ENCODE peak calls at places on chromosomes 7 and 10, in ten cellular contexts. T is DND-41; F is activated CD8-positive, alpha-beta T cell treated with anti-CD3 and anti-CD28 coated beads for 36 hours; X is Panc1; I is right lobe of liver; S is foreskin keratinocyte; M is HCT116; U is A549; Z is mucosa of descending colon; V is gastrocnemius medialis. A is an unnamed sample.

GRCh38 chr10:34292178-34292565 is 522.9 kb downstream of the PARD3 start:
- ATAC-seq in M (no peak), F (no peak), I (no peak), X (no peak), V (no peak), T (no peak), Z (no peak), S (no peak), U (no peak), A (no peak)

GRCh38 chr10:51389415-51390342 is 309.7 kb downstream of the CSTF2T start:
- ATAC-seq in M (peak), V (peak), I (peak), S (peak), U (no peak), X (no peak), F (peak), Z (peak), T (peak), A (peak)

GRCh38 chr7:14579971-14580370 is 322.6 kb downstream of the DGKB start:
- ATAC-seq in X (no peak), V (no peak), F (no peak), U (no peak), Z (peak), I (no peak), M (no peak), T (no peak), S (no peak), A (no peak)

GRCh38 chr7:128053991-128054390 is 22.8 kb upstream of the LRRC4 start:
- ATAC-seq in M (peak), S (no peak), V (no peak), U (no peak), Z (no peak), X (peak), F (no peak), T (no peak), I (no peak), A (no peak)

GRCh38 chr10:114017266-114017665 is 26.4 kb upstream of the ADRB1 start:
- ATAC-seq in S (no peak), T (no peak), F (no peak), I (no peak), M (no peak), V (no peak), X (no peak), U (no peak), Z (no peak), A (no peak)

GRCh38 chr7:152887779-152888178 is 128.2 kb downstream of the ACTR3B start:
- ATAC-seq in U (no peak), Z (no peak), I (no peak), X (no peak), T (no peak), V (no peak), S (no peak), F (no peak), M (no peak), A (no peak)

GRCh38 chr7:20290505-20291111 is 40.1 kb upstream of the ITGB8 start:
- ATAC-seq in F (no peak), M (no peak), Z (no peak), I (no peak), X (no peak), S (no peak), T (no peak), U (no peak), V (no peak), A (no peak)

GRCh38 chr10:69333205-69333604 is 54.9 kb downstream of the HK1 start:
- ATAC-seq in M (peak), T (no peak), S (peak), Z (peak), F (no peak), X (peak), U (no peak), V (peak), I (no peak), A (peak)

GRCh38 chr10:114773197-114773532 is 48.4 kb upstream of the FHIP2A start:
- ATAC-seq in I (no peak), U (no peak), S (no peak), Z (no peak), T (no peak), M (no peak), F (no peak), X (no peak), V (no peak), A (no peak)

GRCh38 chr7:107480932-107481331 is 11.1 kb downstream of the GPR22 start:
- ATAC-seq in T (no peak), Z (no peak), S (no peak), V (no peak), X (no peak), F (no peak), M (no peak), U (no peak), I (no peak), A (no peak)

GRCh38 chr7:88835147-88835728 is 39.7 kb upstream of the TEX47 start:
- ATAC-seq in M (no peak), T (peak), F (no peak), Z (no peak), X (no peak), S (peak), I (peak), U (peak), V (no peak), A (no peak)

GRCh38 chr7:51045319-51046102 is 262.8 kb upstream of the GRB10 start:
- ATAC-seq in T (no peak), S (peak), I (no peak), V (no peak), M (peak), Z (peak), F (no peak), U (peak), X (peak), A (no peak)

GRCh38 chr7:132654150-132654549 is 77.9 kb upstream of the PLXNA4 start:
- ATAC-seq in U (no peak), X (no peak), T (no peak), I (no peak), Z (peak), V (no peak), F (peak), M (peak), S (no peak), A (no peak)

GRCh38 chr10:91901784-91902677 is 7.3 kb downstream of the FGFBP3 start:
- ATAC-seq in X (peak), I (peak), F (peak), S (peak), Z (peak), U (peak), M (peak), V (peak), T (peak), A (peak)

GRCh38 chr7:131829911-131830310 is 273.5 kb upstream of the PODXL start:
- ATAC-seq in U (peak), F (no peak), Z (no peak), T (no peak), I (peak), S (peak), M (peak), X (peak), V (no peak), A (no peak)

GRCh38 chr7:47580811-47581331 is 1.0 kb downstream of the TNS3 start:
- ATAC-seq in Z (peak), F (no peak), T (no peak), V (no peak), M (no peak), I (peak), U (peak), S (no peak), X (peak), A (no peak)

GRCh38 chr7:47582748-47583740 is 1.1 kb upstream of the TNS3 start:
- ATAC-seq in X (no peak), M (no peak), I (no peak), F (no peak), S (no peak), T (no peak), Z (no peak), U (no peak), V (peak), A (peak)

GRCh38 chr7:47581442-47581820 is 480 bp downstream of the TNS3 start:
- ATAC-seq in S (peak), X (peak), U (peak), Z (peak), I (peak), M (peak), V (no peak), F (no peak), T (no peak), A (peak)

GRCh38 chr7:47580175-47580701 is 1.7 kb downstream of the TNS3 start:
- ATAC-seq in V (no peak), X (peak), T (no peak), F (no peak), M (no peak), Z (peak), I (peak), S (no peak), U (no peak), A (no peak)

GRCh38 chr7:47581821-47582747 is at the start of gene TNS3:
- ATAC-seq in Z (peak), X (peak), I (peak), V (peak), T (no peak), F (no peak), M (peak), S (peak), U (peak), A (peak)
- TF ChIP-seq CTCF in Z (peak), X (peak), I (peak), V (peak), T (no peak), F (no peak), M (no peak), S (peak), U (peak), A (peak)

DNA sequence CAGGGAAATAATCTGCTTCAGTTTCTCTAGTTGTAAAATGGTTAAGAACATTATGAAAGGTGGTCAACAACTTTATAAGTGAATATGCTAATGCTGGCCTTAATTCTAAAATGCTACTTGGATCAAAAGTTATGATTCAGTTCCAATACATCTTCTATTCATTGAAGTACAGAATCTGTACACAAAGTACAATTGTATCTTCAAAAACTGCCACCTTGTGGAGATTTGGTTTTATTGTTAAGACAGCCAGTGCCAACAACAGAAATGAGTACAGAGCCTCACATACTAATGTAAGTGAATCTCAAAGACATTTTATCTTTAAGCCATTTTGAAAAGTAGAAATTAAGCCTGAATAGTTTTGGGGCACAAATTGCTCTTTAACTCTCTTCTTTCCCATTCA is 194.0 kb downstream of the CFTR start:
- ATAC-seq in U (peak), X (no peak), V (no peak), S (peak), F (no peak), T (peak), M (peak), Z (peak), I (peak), A (no peak)
- TF ChIP-seq CTCF in U (peak), X (peak), V (no peak), S (peak), F (no peak), T (peak), M (peak), Z (no peak), I (peak), A (peak)

GRCh38 chr7:133789951-133790350 is 337.2 kb upstream of the LRGUK start:
- ATAC-seq in X (no peak), S (no peak), T (no peak), I (no peak), F (no peak), V (no peak), U (no peak), M (no peak), Z (no peak), A (no peak)
- TF ChIP-seq CTCF in X (no peak), S (no peak), T (no peak), I (no peak), F (no peak), V (no peak), U (no peak), M (no peak), Z (no peak), A (no peak)

GRCh38 chr10:110209926-110210662 is 2.7 kb downstream of the MXI1 start:
- ATAC-seq in T (peak), X (no peak), U (peak), I (peak), M (peak), F (peak), V (peak), Z (peak), S (peak), A (peak)
- TF ChIP-seq CTCF in T (no peak), X (no peak), U (no peak), I (no peak), M (no peak), F (no peak), V (no peak), Z (no peak), S (no peak), A (no peak)

GRCh38 chr7:74164985-74165456 is 9.1 kb upstream of the EIF4H start:
- ATAC-seq in Z (no peak), U (no peak), F (no peak), M (peak), V (no peak), T (no peak), I (no peak), S (no peak), X (no peak), A (peak)
- TF ChIP-seq CTCF in Z (no peak), U (peak), F (no peak), M (peak), V (no peak), T (no peak), I (peak), S (peak), X (no peak), A (peak)

DNA sequence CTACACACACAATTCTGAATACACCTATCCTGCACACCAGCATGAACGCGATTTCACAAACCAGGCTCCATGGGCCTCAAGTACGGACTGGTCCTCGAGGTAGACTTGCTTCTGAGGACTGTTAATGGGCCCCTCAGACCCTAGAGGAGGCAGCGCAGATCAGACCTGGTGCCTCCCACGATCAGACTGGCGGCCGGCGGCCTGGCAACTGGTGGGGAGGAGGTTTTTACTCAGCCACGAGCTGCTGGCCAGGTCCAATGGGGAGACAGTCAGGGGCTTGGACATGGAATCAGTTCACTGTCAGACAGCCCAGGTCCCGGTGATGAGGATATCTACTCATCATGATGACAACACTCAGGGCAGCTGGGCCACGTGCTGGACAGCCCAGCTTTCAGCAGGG is 47.8 kb upstream of the RASGEF1A start:
- ATAC-seq in T (no peak), U (no peak), S (no peak), M (no peak), Z (no peak), I (no peak), X (no peak), F (no peak), V (no peak), A (peak)
- TF ChIP-seq CTCF in T (no peak), U (no peak), S (no peak), M (no peak), Z (no peak), I (no peak), X (no peak), F (no peak), V (no peak), A (no peak)

GRCh38 chr10:103590744-103591291 is 97.3 kb downstream of the NEURL1 start:
- ATAC-seq in M (no peak), Z (peak), S (peak), V (peak), T (no peak), U (peak), I (no peak), X (peak), F (no peak), A (no peak)

GRCh38 chr10:103595933-103596726 is 102.6 kb downstream of the NEURL1 start:
- ATAC-seq in T (no peak), F (no peak), M (no peak), I (no peak), Z (no peak), U (no peak), X (no peak), V (no peak), S (no peak), A (no peak)

GRCh38 chr10:103592186-103593021 is 98.9 kb downstream of the NEURL1 start:
- ATAC-seq in M (peak), F (peak), T (peak), Z (peak), V (peak), S (peak), X (peak), U (peak), I (peak), A (peak)

GRCh38 chr10:103594326-103594725 is 100.8 kb downstream of the NEURL1 start:
- ATAC-seq in Z (no peak), V (no peak), M (no peak), S (no peak), X (no peak), U (no peak), T (no peak), I (no peak), F (no peak), A (no peak)

DNA sequence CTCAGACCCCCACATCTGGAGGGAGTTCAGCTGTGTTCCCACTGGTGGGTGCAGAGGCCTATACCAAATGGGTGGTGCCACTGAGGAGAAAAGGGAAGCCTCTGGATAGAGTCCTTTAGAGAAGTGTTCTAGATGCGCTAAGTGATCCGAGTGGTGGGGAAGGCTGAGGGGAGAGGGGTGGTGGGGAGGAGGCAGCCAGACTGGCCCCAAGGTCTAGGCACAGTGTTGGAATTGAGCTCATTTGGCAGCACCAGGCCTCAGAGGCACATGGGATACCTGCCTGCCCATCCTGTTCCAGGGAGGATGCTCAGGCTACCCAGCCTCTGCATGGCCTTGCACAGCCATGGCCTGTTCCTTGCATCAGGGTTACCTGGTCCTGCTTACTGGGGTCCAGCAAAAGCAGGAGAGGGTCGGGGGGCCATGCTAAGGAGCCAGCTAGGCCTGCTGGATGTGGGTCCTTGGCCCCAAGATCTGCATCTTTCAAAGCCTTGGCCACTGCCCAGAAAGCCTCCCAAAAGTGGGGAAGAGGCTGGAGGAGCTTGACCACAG is 99.6 kb downstream of the NEURL1 start:
- ATAC-seq in X (peak), M (peak), I (no peak), F (no peak), S (no peak), T (no peak), V (no peak), U (no peak), Z (no peak), A (no peak)
- TF ChIP-seq CTCF in X (peak), M (no peak), I (no peak), F (no peak), S (no peak), T (no peak), V (no peak), U (no peak), Z (no peak), A (no peak)

GRCh38 chr7:49244543-49244942 is 320.2 kb downstream of the CDC14C start:
- ATAC-seq in Z (no peak), X (no peak), U (no peak), T (no peak), I (no peak), M (no peak), S (no peak), V (no peak), F (no peak), A (no peak)
- TF ChIP-seq CTCF in Z (no peak), X (no peak), U (no peak), T (no peak), I (no peak), M (no peak), S (no peak), V (no peak), F (no peak), A (no peak)

GRCh38 chr7:53351681-53352080 is 316.2 kb downstream of the POM121L12 start:
- ATAC-seq in T (no peak), V (no peak), U (no peak), M (no peak), Z (no peak), X (no peak), S (no peak), I (no peak), F (no peak), A (no peak)

GRCh38 chr7:53350241-53350640 is 314.8 kb downstream of the POM121L12 start:
- ATAC-seq in T (no peak), V (no peak), F (no peak), X (no peak), Z (no peak), U (no peak), I (peak), S (no peak), M (no peak), A (no peak)
- TF ChIP-seq CTCF in T (peak), V (no peak), F (peak), X (peak), Z (no peak), U (no peak), I (peak), S (peak), M (peak), A (peak)

GRCh38 chr10:63972949-63973827 is 452.0 kb downstream of the REEP3 start:
- ATAC-seq in V (no peak), U (no peak), I (no peak), X (no peak), F (no peak), S (no peak), T (no peak), M (no peak), Z (no peak), A (no peak)

GRCh38 chr10:63976538-63976937 is 455.3 kb downstream of the REEP3 start:
- ATAC-seq in S (peak), T (peak), I (peak), V (no peak), F (peak), M (peak), X (peak), Z (peak), U (peak), A (no peak)

DNA sequence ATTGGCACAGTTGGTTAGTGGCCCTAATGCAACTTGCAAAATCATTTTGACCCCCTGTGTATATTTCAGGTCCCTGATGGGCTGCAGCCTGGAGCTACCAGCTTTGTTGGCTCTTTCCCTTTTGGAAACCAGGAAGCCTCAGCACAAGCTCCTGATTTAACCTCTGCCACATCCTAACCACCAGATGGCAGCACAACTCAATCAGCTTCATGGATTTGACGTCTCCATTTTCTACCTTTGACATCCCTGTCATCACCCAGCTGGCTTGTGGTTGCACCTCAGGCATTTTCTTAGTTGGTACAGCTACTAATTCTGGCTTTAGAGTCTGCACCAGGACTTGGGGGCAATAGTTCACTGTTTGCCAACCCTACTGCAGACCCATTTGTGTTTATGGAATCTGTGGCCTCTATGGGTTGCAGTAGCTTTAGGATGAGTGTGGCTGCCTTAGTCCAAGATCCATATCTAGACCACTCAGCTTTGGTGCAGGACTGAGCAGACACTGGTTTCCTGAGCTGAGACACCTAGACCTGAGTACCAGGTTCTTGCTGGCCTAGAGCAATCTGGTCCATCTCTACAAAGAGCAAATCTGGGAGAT is 456.2 kb downstream of the REEP3 start:
- ATAC-seq in I (peak), S (peak), X (peak), T (peak), U (peak), Z (peak), V (no peak), F (peak), M (peak), A (no peak)
- TF ChIP-seq CTCF in I (peak), S (peak), X (peak), T (peak), U (peak), Z (peak), V (no peak), F (peak), M (peak), A (no peak)

A was measured in gastroesophageal sphincter.